ENCODE peak calls at places on chromosomes 4 and X, in four cellular contexts. Q, R, S and H are unnamed samples.

GRCh38 chrX:113400193-113400704 is 559.6 kb upstream of the AMOT start:
- DNase-seq in S (no peak), R (no peak), Q (no peak), H (peak; percentile 4)

GRCh38 chr4:80184791-80185756 is 12.2 kb upstream of the PRDM8 start:
- DNase-seq in S (no peak), R (peak; percentile 35), Q (no peak), H (no peak)

GRCh38 chrX:30652527-30653414 is 452 bp upstream of the GK start:
- DNase-seq in Q (peak; percentile 77), R (peak; percentile 89), S (peak; percentile 80), H (peak; percentile 91)

GRCh38 chr4:114677346-114677979 is 78.9 kb downstream of the UGT8 start:
- DNase-seq in R (no peak), S (no peak), Q (no peak), H (no peak)

GRCh38 chr4:114252499-114252898 is 273.1 kb upstream of the ARSJ start:
- DNase-seq in S (no peak), R (no peak), Q (no peak), H (no peak)

GRCh38 chrX:40392599-40392998 is 188.2 kb upstream of the ATP6AP2 start:
- DNase-seq in Q (no peak), S (no peak), R (no peak), H (no peak)

GRCh38 chr4:8039290-8039689 is 99.6 kb upstream of the AFAP1 start:
- DNase-seq in S (no peak), Q (no peak), R (no peak), H (no peak)

GRCh38 chr4:52106701-52107100 is 55.6 kb downstream of the SPATA18 start:
- DNase-seq in Q (no peak), S (peak; percentile 81), R (peak; percentile 81), H (no peak)

GRCh38 chr4:73832651-73833237 is 3.7 kb upstream of the CXCL6 start:
- DNase-seq in S (no peak), R (peak; percentile 68), Q (no peak), H (peak; percentile 74)

GRCh38 chrX:15242899-15243555 is 26.9 kb downstream of the ASB9 start:
- DNase-seq in S (peak; percentile 10), R (peak; percentile 57), Q (peak; percentile 0), H (peak; percentile 59)

GRCh38 chr4:9968472-9968871 is 52.8 kb downstream of the SLC2A9 start:
- DNase-seq in S (no peak), R (no peak), Q (peak; percentile 16), H (no peak)

GRCh38 chr4:165369522-165369921 is 9.3 kb upstream of the CPE start:
- DNase-seq in R (peak; percentile 78), Q (no peak), S (no peak), H (no peak)

GRCh38 chr4:54746228-54746627 is 88.5 kb downstream of the KIT start:
- DNase-seq in Q (no peak), S (no peak), R (no peak), H (peak; percentile 68)

GRCh38 chr4:14908635-14909034 is 93.6 kb upstream of the CPEB2 start:
- DNase-seq in S (no peak), R (peak; percentile 30), Q (no peak), H (peak; percentile 60)

GRCh38 chr4:70996014-70996353 is 2.5 kb downstream of the DCK start:
- DNase-seq in S (no peak), R (no peak), Q (no peak), H (no peak)

GRCh38 chrX:41337140-41337539 is 3.2 kb downstream of the DDX3X start:
- DNase-seq in Q (no peak), R (no peak), S (no peak), H (no peak)

GRCh38 chrX:56728752-56729151 is 291 bp upstream of the NBDY start:
- DNase-seq in S (no peak), Q (no peak), R (peak; percentile 16), H (peak; percentile 59)

GRCh38 chr4:188767496-188767895 is 628.3 kb downstream of the TRIML1 start:
- DNase-seq in Q (no peak), R (peak; percentile 67), S (no peak), H (no peak)

GRCh38 chr4:106529348-106530033 is 160.9 kb upstream of the GIMD1 start:
- DNase-seq in Q (no peak), S (no peak), R (peak; percentile 21), H (peak; percentile 45)

GRCh38 chr4:73408181-73408867 is 4.2 kb downstream of the ALB start:
- DNase-seq in S (no peak), R (no peak), Q (no peak), H (no peak)

GRCh38 chr4:39873823-39874222 is 103.9 kb downstream of the PDS5A start:
- DNase-seq in Q (no peak), R (peak; percentile 9), S (no peak), H (no peak)

GRCh38 chrX:98523521-98523920 is 1639.8 kb downstream of the RPA4 start:
- DNase-seq in S (no peak), R (no peak), Q (no peak), H (no peak)

GRCh38 chr4:733631-733980 is 28.0 kb downstream of the PCGF3 start:
- DNase-seq in S (no peak), R (no peak), Q (no peak), H (no peak)

GRCh38 chrX:16445166-16445752 is 204.7 kb upstream of the S100G start:
- DNase-seq in R (peak; percentile 39), Q (no peak), S (no peak), H (peak; percentile 27)

GRCh38 chrX:48474127-48474526 is 1.9 kb upstream of the FTSJ1 start:
- DNase-seq in Q (no peak), R (peak; percentile 43), S (no peak), H (no peak)

GRCh38 chr4:14827111-14827510 is 175.2 kb upstream of the CPEB2 start:
- DNase-seq in S (no peak), R (peak; percentile 23), Q (no peak), H (peak; percentile 56)

GRCh38 chr4:68360570-68360969 is 10.7 kb upstream of the YTHDC1 start:
- DNase-seq in S (no peak), R (no peak), Q (no peak), H (no peak)

GRCh38 chrX:31500920-31501319 is 429.1 kb upstream of the FTHL17 start:
- DNase-seq in R (peak; percentile 32), S (no peak), Q (no peak), H (peak; percentile 67)

GRCh38 chr4:141912831-141913230 is 276.4 kb downstream of the IL15 start:
- DNase-seq in Q (no peak), S (no peak), R (peak; percentile 4), H (no peak)

GRCh38 chr4:182242793-182243192 is 409 bp upstream of the TENM3 start:
- DNase-seq in S (no peak), Q (no peak), R (no peak), H (peak; percentile 47)

GRCh38 chr4:158020175-158020574 is 152.7 kb downstream of the GASK1B start:
- DNase-seq in S (peak; percentile 60), Q (peak; percentile 86), R (peak; percentile 95), H (peak; percentile 96)

GRCh38 chr4:146342600-146343192 is 128.4 kb downstream of the REELD1 start:
- DNase-seq in S (no peak), Q (no peak), R (peak; percentile 59), H (peak; percentile 63)

GRCh38 chr4:7244766-7245320 is 52.5 kb downstream of the SORCS2 start:
- DNase-seq in S (no peak), R (no peak), Q (no peak), H (no peak)

GRCh38 chr4:76658231-76659102 is 223.4 kb downstream of the SHROOM3 start:
- DNase-seq in R (peak; percentile 87), S (peak; percentile 77), Q (peak; percentile 44), H (peak; percentile 88)

GRCh38 chrX:125439194-125439849 is 119.7 kb downstream of the TEX13C start:
- DNase-seq in R (no peak), Q (no peak), S (no peak), H (no peak)

GRCh38 chrX:125436855-125437254 is 117.2 kb downstream of the TEX13C start:
- DNase-seq in Q (no peak), R (no peak), S (no peak), H (peak; percentile 9)
- TF ChIP-seq CTCF in Q (no peak), R (no peak), S (no peak), H (peak; percentile 20)

DNA sequence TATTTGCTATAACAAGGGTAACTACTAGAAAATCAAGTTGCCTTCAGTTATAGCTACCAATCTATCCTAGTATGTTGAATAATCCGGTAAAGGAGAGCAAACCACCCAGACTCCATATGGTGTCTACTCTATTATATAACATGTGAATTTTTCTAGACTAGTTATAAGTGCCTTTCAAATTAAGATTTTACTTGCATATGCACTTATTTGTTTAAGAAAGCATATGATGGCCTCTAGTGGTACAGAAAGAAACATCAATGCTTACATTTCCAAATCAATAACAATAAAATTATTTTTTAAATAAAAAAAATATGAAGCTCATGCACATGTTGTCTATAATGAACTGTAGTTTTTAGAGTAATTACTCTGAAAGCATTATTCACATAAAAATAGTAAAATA is 1516.4 kb upstream of the PABPC4L start:
- DNase-seq in R (no peak), S (no peak), Q (no peak), H (peak; percentile 34)
- TF ChIP-seq CTCF in R (no peak), S (no peak), Q (no peak), H (no peak)

DNA sequence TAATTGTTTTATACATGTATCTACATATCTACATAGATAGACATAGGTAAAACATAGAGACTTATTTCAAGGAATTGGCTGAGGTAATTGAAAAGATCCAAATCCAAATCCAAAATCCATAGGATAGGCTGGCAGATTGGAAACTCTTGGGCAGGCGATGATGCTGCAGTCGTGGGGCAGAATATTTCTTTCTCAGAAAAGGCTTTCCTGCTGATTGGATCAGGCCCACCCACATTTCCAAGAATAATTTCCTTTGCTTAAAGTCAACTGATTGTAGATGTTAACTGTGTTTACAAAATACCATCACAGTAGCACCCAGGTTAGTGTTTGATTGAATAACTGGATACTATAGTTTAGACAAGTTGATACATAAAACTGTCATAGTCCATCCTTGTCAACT is 27.2 kb downstream of the STIM2 start:
- DNase-seq in S (no peak), R (no peak), Q (no peak), H (no peak)
- TF ChIP-seq CTCF in S (no peak), R (no peak), Q (no peak), H (no peak)

GRCh38 chr4:56821394-56822263 is at the start of gene SPINK2:
- DNase-seq in Q (no peak), R (no peak), S (no peak), H (no peak)
- TF ChIP-seq CTCF in Q (no peak), R (no peak), S (no peak), H (no peak)

DNA sequence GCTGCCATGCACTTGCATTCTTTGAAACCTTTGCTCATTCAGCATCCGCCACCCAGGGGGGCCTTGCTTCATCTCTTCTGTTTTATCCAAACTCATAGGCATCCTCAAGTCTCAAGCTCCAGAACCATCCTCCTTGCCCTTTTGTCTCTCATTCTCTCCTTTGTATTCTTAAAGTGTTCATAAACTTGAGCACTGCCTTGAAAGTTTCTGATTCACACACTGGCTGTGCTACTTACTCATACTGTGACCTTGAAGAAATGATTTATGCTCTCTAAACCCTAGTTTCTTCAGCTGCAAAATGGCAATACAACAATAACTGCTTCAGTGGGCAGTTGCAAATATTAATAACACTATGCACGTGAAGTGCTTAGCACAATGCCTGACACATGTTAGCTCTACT is 291.2 kb downstream of the LDB2 start:
- DNase-seq in S (no peak), Q (no peak), R (peak; percentile 43), H (no peak)
- TF ChIP-seq CTCF in S (no peak), Q (no peak), R (no peak), H (no peak)

GRCh38 chr4:107699466-107700206 is 20.4 kb downstream of the PAPSS1 start:
- DNase-seq in S (no peak), R (no peak), Q (no peak), H (peak; percentile 32)
- TF ChIP-seq CTCF in S (no peak), R (no peak), Q (no peak), H (no peak)

GRCh38 chr4:83282049-83282535 is 2.5 kb downstream of the COQ2 start:
- DNase-seq in R (peak; percentile 76), Q (no peak), S (no peak), H (peak; percentile 71)
- TF ChIP-seq CTCF in R (peak; percentile 81), Q (peak; percentile 76), S (peak; percentile 70), H (peak; percentile 72)